ENCODE peak calls at places on chromosomes 3 and 15, in ten cellular contexts. M is WTC11, O is H9, U is tibial artery, N is left ventricle myocardium inferior, E is tibial nerve, S is esophagus muscularis mucosa, X is neural progenitor cell, C is GM12864, I is colonic mucosa. B is an unnamed sample.

GRCh38 chr3:8488877-8489865 is 12.5 kb upstream of the LMCD1 start:
- DNase-seq in S (no peak), I (no peak), O (no peak), X (peak), C (no peak), M (no peak), N (no peak), U (no peak), E (no peak), B (no peak)

GRCh38 chr3:141255864-141256263 is 24.2 kb downstream of the PXYLP1 start:
- DNase-seq in X (peak), U (no peak), I (no peak), C (no peak), M (peak), O (peak), E (no peak), S (no peak), N (no peak), B (no peak)

GRCh38 chr3:23161896-23162570 is 41.1 kb upstream of the UBE2E2 start:
- DNase-seq in N (no peak), U (no peak), O (no peak), X (no peak), I (no peak), M (no peak), S (no peak), C (peak), E (no peak), B (no peak)

GRCh38 chr3:74546426-74546825 is 68.0 kb downstream of the CNTN3 start:
- DNase-seq in O (no peak), E (no peak), U (no peak), N (no peak), C (no peak), I (no peak), S (no peak), M (no peak), X (no peak), B (no peak)

GRCh38 chr3:131038326-131038725 is 11.6 kb downstream of the NEK11 start:
- DNase-seq in C (no peak), S (no peak), E (no peak), I (no peak), U (no peak), N (no peak), O (no peak), X (no peak), M (no peak), B (no peak)

GRCh38 chr15:88191806-88192165 is 64.8 kb downstream of the NTRK3 start:
- DNase-seq in C (no peak), X (no peak), M (no peak), S (no peak), N (no peak), O (no peak), U (no peak), E (no peak), I (no peak), B (no peak)

GRCh38 chr3:4953119-4953518 is 26.1 kb upstream of the BHLHE40 start:
- DNase-seq in C (no peak), X (no peak), U (no peak), I (no peak), O (no peak), E (no peak), M (no peak), S (no peak), N (no peak), B (no peak)

GRCh38 chr3:40312661-40313226 is 3.2 kb downstream of the EIF1B start:
- DNase-seq in E (no peak), O (no peak), C (no peak), M (no peak), S (no peak), U (no peak), I (no peak), N (no peak), X (no peak), B (no peak)

GRCh38 chr3:128973988-128974564 is 19.8 kb downstream of the CFAP92 start:
- DNase-seq in I (no peak), X (no peak), M (no peak), U (no peak), E (no peak), O (no peak), S (no peak), N (no peak), C (no peak), B (peak)

GRCh38 chr3:61574854-61575253 is 13.5 kb downstream of the PTPRG start:
- DNase-seq in S (no peak), N (no peak), U (peak), I (no peak), C (no peak), X (no peak), O (no peak), E (no peak), M (no peak), B (no peak)

GRCh38 chr3:194135806-194136518 is at the start of gene HES1:
- DNase-seq in O (peak), I (peak), N (peak), X (peak), M (peak), S (peak), C (no peak), U (peak), E (peak), B (peak)

GRCh38 chr15:94036156-94036555 is 195.2 kb upstream of the MCTP2 start:
- DNase-seq in X (peak), I (no peak), E (no peak), N (no peak), M (no peak), S (no peak), C (no peak), O (no peak), U (no peak), B (no peak)

GRCh38 chr15:94042163-94042954 is 189.0 kb upstream of the MCTP2 start:
- DNase-seq in U (no peak), I (peak), C (no peak), M (no peak), S (no peak), O (no peak), X (no peak), N (no peak), E (no peak), B (no peak)

GRCh38 chr15:94041731-94042130 is 189.6 kb upstream of the MCTP2 start:
- DNase-seq in X (no peak), O (no peak), E (no peak), U (no peak), I (no peak), N (no peak), C (no peak), M (no peak), S (no peak), B (no peak)

GRCh38 chr15:94040523-94041248 is 190.7 kb upstream of the MCTP2 start:
- DNase-seq in I (no peak), M (no peak), U (no peak), O (no peak), X (no peak), S (no peak), E (no peak), C (no peak), N (no peak), B (no peak)
- TF ChIP-seq CTCF in I (no peak), M (no peak), U (no peak), O (peak), X (peak), S (no peak), E (no peak), C (peak), N (no peak), B (no peak)

DNA sequence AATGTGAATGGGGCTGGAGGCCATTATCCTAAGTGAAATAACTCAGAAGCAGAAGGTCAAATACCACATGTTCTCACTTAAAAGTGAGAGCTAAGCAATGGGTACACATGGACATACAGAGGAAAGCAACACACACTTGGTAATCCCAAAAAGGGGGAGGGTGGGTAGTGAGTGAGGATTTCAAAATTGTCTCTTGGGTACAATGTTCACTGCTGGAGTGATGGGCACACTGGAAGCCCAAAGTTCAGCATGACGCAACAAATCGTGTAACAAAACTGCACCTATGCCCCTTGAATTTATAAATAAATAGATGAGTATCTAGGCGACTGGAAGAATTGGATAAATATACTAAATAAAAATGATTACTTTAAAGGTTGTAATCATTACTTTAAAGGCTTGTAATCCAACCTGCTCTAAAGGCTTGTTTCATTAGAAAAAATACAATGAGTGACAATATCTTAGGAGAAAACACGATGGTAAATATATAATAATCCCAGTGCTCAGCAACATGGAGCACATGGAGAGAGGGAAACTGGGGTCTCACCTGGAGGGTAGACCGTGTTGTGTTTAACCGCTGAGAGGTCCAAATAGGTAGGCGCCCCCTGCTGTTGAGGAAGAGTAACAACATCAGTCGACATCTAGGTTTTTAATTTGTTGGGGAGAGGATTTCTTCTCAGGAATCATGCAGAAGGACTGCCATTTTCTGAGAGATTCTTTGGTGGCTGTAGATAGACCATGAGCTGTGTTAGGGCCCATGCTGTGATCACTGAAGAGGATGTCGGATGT is 78.5 kb upstream of the ROBO1 start:
- DNase-seq in U (no peak), C (no peak), N (no peak), S (no peak), I (no peak), E (no peak), O (peak), X (peak), M (peak), B (no peak)
- TF ChIP-seq CTCF in U (no peak), C (peak), N (no peak), S (no peak), I (no peak), E (no peak), O (peak), X (peak), M (peak), B (no peak)

GRCh38 chr15:100908466-100908865 is 10.7 kb upstream of the LRRK1 start:
- DNase-seq in X (no peak), N (no peak), M (no peak), E (no peak), U (no peak), O (no peak), I (no peak), C (no peak), S (no peak), B (peak)

GRCh38 chr15:100910556-100910955 is 8.6 kb upstream of the LRRK1 start:
- DNase-seq in M (no peak), C (no peak), O (no peak), X (no peak), U (no peak), I (no peak), S (no peak), E (no peak), N (no peak), B (no peak)

GRCh38 chr15:100909582-100909981 is 9.6 kb upstream of the LRRK1 start:
- DNase-seq in C (no peak), X (no peak), E (no peak), M (no peak), U (no peak), N (no peak), O (no peak), I (no peak), S (no peak), B (peak)

GRCh38 chr15:100911086-100911485 is 8.1 kb upstream of the LRRK1 start:
- DNase-seq in U (no peak), M (no peak), N (no peak), C (no peak), O (no peak), I (no peak), X (no peak), E (no peak), S (no peak), B (peak)

DNA sequence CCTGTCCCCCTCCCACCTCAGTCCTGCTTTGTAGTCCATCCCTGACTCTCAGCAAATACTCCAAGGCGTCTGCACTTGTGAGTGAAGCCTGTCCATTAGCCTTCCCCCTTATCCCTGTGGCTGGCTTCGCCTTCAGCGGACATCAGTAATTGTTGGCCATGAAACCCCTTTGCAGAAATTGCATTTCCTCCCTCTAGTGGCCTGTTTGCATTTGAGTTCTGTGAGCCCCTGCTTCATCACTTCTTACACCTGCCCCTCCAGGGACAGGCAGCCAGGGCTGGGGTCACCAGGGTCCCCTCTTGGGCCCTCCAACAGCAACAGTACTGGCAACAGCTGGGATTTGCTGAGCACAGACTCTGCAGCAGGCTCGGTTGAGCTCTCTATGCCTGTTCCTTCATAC is 9.0 kb upstream of the LRRK1 start:
- DNase-seq in C (no peak), E (no peak), U (no peak), N (no peak), M (no peak), O (no peak), S (no peak), I (no peak), X (peak), B (no peak)
- TF ChIP-seq CTCF in C (peak), E (no peak), U (no peak), N (peak), M (no peak), O (peak), S (no peak), I (no peak), X (peak), B (no peak)

GRCh38 chr3:32873491-32874130 is 55.8 kb downstream of the TRIM71 start:
- DNase-seq in I (no peak), X (no peak), U (no peak), M (no peak), S (no peak), C (no peak), N (no peak), E (no peak), O (peak), B (no peak)
- TF ChIP-seq CTCF in I (no peak), X (peak), U (no peak), M (no peak), S (no peak), C (peak), N (no peak), E (no peak), O (peak), B (no peak)

GRCh38 chr3:105719791-105720190 is 149.0 kb downstream of the CBLB start:
- DNase-seq in I (no peak), M (no peak), C (no peak), U (no peak), S (no peak), X (no peak), O (no peak), N (no peak), E (no peak), B (no peak)

GRCh38 chr3:105708980-105709379 is 159.8 kb downstream of the CBLB start:
- DNase-seq in O (no peak), C (no peak), N (no peak), U (no peak), M (no peak), S (no peak), I (no peak), X (no peak), E (no peak), B (no peak)

GRCh38 chr3:105715372-105715771 is 153.4 kb downstream of the CBLB start:
- DNase-seq in S (no peak), X (no peak), M (no peak), I (no peak), N (no peak), C (no peak), O (no peak), U (no peak), E (no peak), B (no peak)

GRCh38 chr3:105714459-105714858 is 154.4 kb downstream of the CBLB start:
- DNase-seq in M (no peak), I (no peak), O (no peak), E (no peak), N (no peak), U (no peak), S (no peak), C (no peak), X (no peak), B (no peak)
- TF ChIP-seq CTCF in M (no peak), I (no peak), O (no peak), E (no peak), N (no peak), U (no peak), S (no peak), C (no peak), X (no peak), B (no peak)